ENCODE peak calls at places on chromosomes 5 and 9, in four cellular contexts. K is left ventricle myocardium inferior, N is spleen, D is adrenal gland. X is an unnamed sample. For H3K4me1, the result is how much of the 10 kb centered on the place peaks cover.

GRCh38 chr9:126829035-126829434 is 24.2 kb downstream of the ZBTB43 start:
- DNase-seq in K (no peak), N (no peak), D (no peak), X (no peak)

GRCh38 chr9:36900136-36900855 is 133.8 kb downstream of the PAX5 start:
- DNase-seq in K (no peak), D (no peak), N (no peak), X (no peak)

GRCh38 chr9:107999011-107999410 is 509.4 kb upstream of the KLF4 start:
- DNase-seq in D (no peak), N (no peak), K (no peak), X (no peak)

GRCh38 chr5:94021246-94021645 is 279.8 kb upstream of the POU5F2 start:
- DNase-seq in D (peak), K (no peak), N (no peak), X (no peak)

GRCh38 chr9:93684806-93685553 is 108.6 kb downstream of the PHF2 start:
- DNase-seq in K (no peak), N (peak), D (no peak), X (no peak)

GRCh38 chr5:54002183-54002770 is 308.1 kb downstream of the ARL15 start:
- DNase-seq in K (no peak), N (no peak), D (no peak), X (no peak)

GRCh38 chr9:134243778-134244467 is 79.6 kb upstream of the RNU6ATAC start:
- DNase-seq in K (no peak), D (no peak), N (peak), X (peak)

GRCh38 chr9:1047605-1048235 is 2.4 kb upstream of the DMRT2 start:
- DNase-seq in K (no peak), N (no peak), D (no peak), X (no peak)

GRCh38 chr5:6411141-6411540 is 32.8 kb upstream of the MED10 start:
- DNase-seq in K (no peak), D (no peak), N (no peak), X (no peak)

GRCh38 chr5:137658324-137658723 is 77.6 kb downstream of the KLHL3 start:
- DNase-seq in N (no peak), D (no peak), K (no peak), X (no peak)

GRCh38 chr5:75678155-75678554 is 39.1 kb downstream of the POC5 start:
- DNase-seq in N (no peak), K (no peak), D (no peak), X (no peak)

GRCh38 chr9:106110483-106110882 is 416.1 kb downstream of the TMEM38B start:
- DNase-seq in N (no peak), K (no peak), D (no peak), X (no peak)

GRCh38 chr5:13585324-13585723 is 359.2 kb downstream of the DNAH5 start:
- DNase-seq in N (no peak), D (no peak), K (no peak), X (no peak)

GRCh38 chr9:81393985-81394811 is 295.1 kb downstream of the TLE1 start:
- DNase-seq in N (no peak), K (no peak), D (no peak), X (no peak)

GRCh38 chr9:81388831-81389230 is 300.5 kb downstream of the TLE1 start:
- DNase-seq in N (no peak), K (no peak), D (no peak), X (no peak)

GRCh38 chr9:81389569-81389993 is 299.8 kb downstream of the TLE1 start:
- DNase-seq in K (no peak), D (peak), N (no peak), X (peak)

GRCh38 chr9:81390802-81391456 is 298.4 kb downstream of the TLE1 start:
- DNase-seq in N (no peak), D (no peak), K (no peak), X (no peak)

GRCh38 chr9:81391457-81391825 is 297.9 kb downstream of the TLE1 start:
- DNase-seq in K (no peak), N (no peak), D (no peak), X (no peak)
- H3K4me1 ChIP-seq in K (under half), N (under half), D (under half), X (under half)

DNA sequence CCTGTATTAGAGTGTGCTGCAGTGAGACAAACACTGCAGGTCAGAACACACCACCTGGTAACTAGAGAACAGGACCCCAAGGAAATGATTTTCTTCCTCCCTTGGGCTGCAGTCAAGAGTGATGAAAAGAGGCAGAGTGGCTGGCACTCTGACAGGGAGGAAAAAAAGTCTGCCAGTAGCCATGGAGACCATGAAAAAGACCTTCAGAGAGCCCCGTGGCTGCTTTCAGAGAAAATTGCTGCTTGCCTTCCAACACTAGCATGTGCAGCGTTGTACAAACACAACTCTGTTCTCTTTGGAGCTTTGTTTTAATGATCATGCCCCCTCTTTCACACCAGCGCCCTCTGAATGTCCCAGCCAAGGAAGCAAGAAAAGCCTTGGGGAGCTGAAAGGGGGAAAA is 68.8 kb downstream of the ANKRD55 start:
- DNase-seq in D (peak), K (no peak), N (no peak), X (no peak)
- H3K4me1 ChIP-seq in D (under half), K (under half), N (under half), X (under half)

GRCh38 chr9:25029724-25030123 is 484.0 kb upstream of the IZUMO3 start:
- DNase-seq in K (no peak), N (no peak), D (no peak), X (no peak)

GRCh38 chr9:25025686-25026085 is 480.0 kb upstream of the IZUMO3 start:
- DNase-seq in K (no peak), D (no peak), N (peak), X (no peak)

DNA sequence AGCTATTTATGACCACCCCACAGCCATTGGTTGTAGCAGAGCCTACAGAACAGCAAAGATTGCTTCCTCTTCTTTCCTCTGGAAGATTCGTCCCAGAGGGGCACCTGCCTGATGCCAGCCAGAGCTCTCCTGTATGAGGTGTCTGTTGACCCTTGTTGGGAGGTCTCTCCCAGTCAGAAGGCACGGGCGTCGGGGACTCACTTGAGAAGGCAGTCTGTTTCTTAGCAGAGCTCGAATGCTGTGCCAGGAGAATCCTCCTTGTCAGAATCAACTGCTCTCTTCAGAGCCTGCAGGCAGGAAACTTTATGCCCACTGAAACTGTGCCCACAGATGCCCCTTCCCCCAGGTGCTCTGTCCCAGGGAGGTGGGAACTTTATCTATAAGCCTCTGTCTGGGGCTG is 479.5 kb upstream of the IZUMO3 start:
- DNase-seq in K (no peak), D (no peak), N (peak), X (no peak)
- H3K4me1 ChIP-seq in K (under half), D (under half), N (under half), X (under half)

DNA sequence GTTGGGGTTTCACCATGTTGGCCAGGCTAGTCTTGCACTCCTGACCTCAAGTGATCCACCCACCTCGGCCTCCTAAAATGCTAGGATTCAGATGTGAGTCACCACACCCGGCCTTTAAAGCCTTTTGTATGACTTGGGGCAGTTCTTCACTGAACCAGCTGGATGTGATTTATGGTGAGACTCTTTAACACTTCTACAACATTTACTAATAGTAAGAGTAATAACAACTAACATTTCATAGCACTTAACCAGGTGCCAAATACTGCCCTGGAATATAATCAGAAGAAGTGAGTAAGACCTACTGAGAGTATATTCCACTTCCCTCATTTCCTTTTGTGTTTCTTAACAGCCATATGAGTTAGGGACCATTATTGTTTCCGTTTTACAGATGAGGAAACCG is 10.0 kb downstream of the ZSWIM6 start:
- DNase-seq in K (no peak), N (no peak), D (no peak), X (no peak)
- H3K4me1 ChIP-seq in K (half or more), N (under half), D (half or more), X (under half)

GRCh38 chr9:95021166-95021886 is 294.8 kb downstream of the AOPEP start:
- DNase-seq in N (no peak), K (no peak), D (no peak), X (no peak)
- H3K4me1 ChIP-seq in N (under half), K (half or more), D (half or more), X (under half)

GRCh38 chr5:172729588-172729987 is 41.4 kb downstream of the DUSP1 start:
- DNase-seq in K (no peak), D (peak), N (peak), X (no peak)
- H3K4me1 ChIP-seq in K (under half), D (under half), N (under half), X (under half)

GRCh38 chr5:140341591-140341990 is 4.8 kb downstream of the HBEGF start:
- DNase-seq in D (no peak), N (peak), K (peak), X (no peak)

GRCh38 chr5:140342287-140342686 is 4.1 kb downstream of the HBEGF start:
- DNase-seq in K (no peak), D (no peak), N (peak), X (no peak)

GRCh38 chr5:140339636-140340035 is 6.8 kb downstream of the HBEGF start:
- DNase-seq in N (peak), K (no peak), D (no peak), X (no peak)

GRCh38 chr5:140338918-140339317 is 7.5 kb downstream of the HBEGF start:
- DNase-seq in D (no peak), N (no peak), K (no peak), X (no peak)

GRCh38 chr5:140340605-140341004 is 5.8 kb downstream of the HBEGF start:
- DNase-seq in K (no peak), D (no peak), N (no peak), X (no peak)
- H3K4me1 ChIP-seq in K (half or more), D (under half), N (under half), X (under half)

GRCh38 chr9:128870128-128870940 is 11.4 kb downstream of the KYAT1 start:
- DNase-seq in K (no peak), N (peak), D (no peak), X (no peak)
- H3K4me1 ChIP-seq in K (under half), N (under half), D (under half), X (under half)

DNA sequence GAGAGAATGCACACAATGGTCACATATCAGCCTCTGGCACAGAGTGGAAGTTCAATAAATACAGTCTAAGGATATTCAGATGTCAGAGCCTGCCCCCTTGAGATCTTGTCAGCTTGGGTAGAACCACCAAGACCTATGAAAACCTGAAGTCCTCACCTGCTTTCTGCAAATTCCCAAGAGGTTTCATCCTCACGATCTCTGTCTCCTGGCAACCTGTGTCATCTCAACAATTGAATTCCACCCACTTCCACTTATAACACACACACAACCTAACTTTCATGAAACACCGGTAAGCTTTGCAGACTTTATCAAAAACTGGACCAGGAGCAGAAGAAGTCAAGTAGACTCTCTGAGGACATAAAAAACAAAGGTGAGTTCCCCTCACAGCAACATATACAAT is 151.6 kb upstream of the SLC30A5 start:
- DNase-seq in N (no peak), K (no peak), D (no peak), X (no peak)
- H3K4me1 ChIP-seq in N (under half), K (under half), D (under half), X (under half)

DNA sequence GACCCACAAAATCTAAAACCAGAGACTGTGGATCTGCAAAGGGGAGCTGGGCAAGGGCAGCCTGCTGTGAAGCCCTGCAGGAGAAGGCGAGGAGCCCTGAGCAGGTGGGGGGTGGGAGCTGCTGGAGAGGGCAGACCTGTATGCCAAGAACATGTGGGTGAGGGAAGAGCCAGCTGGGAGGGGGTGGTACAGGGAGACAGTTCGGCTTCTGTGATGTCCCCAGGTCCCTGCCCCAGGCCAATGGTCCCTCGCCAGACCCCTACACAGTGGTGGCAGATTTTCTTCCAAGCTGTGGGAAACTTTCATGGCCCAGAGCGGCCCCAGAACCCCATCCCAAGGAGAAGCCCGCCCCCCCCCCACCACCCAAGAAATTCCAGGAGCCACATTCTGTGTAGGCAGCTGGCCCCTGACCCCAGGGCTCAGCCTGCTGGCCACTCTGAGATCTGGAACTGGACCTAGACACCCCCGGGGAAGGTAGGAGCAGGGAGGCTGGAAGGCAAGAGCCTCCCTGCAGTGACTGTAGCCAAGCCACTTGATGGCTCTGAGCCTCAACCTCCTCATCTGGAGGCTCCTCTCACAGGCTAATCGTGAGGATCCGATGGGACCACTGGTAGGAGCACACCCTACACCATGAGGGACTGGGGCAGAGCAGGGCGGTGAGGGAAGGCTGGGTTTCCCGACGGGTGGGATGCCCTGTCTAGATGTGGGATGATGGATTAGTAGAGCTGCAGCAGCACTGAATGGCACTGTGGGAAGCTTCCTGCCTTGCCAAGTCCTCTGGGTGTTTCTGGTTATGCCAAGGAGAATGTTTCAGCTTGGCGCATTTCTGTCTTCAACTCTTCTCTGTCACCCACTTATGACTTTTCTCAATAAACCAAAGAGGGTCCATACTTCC is 22.6 kb upstream of the CSF1R start:
- DNase-seq in K (no peak), N (no peak), D (no peak), X (peak)
- H3K4me1 ChIP-seq in K (under half), N (under half), D (under half), X (under half)

X was measured in right atrium auricular region.